ENCODE peak calls at places on chromosomes 6 and 20, in six cellular contexts. S, G, L, K, T and B are unnamed samples.

GRCh38 chr20:49929142-49929494 is 7.1 kb upstream of the RNF114 start:
- DNase-seq in S (no peak), G (no peak), L (no peak), K (no peak), T (no peak), B (no peak)

GRCh38 chr6:18551228-18551627 is 164.1 kb downstream of the RNF144B start:
- DNase-seq in S (no peak), G (no peak), L (no peak), K (no peak), T (no peak), B (no peak)

GRCh38 chr6:84897874-84898635 is 133.7 kb upstream of the TBX18 start:
- DNase-seq in S (no peak), G (no peak), L (no peak), K (no peak), T (no peak), B (no peak)

GRCh38 chr20:32577023-32577422 is 8.1 kb downstream of the NOL4L start:
- DNase-seq in S (no peak), G (no peak), L (no peak), K (no peak), T (no peak), B (no peak)

GRCh38 chr6:1393641-1394283 is 4.4 kb downstream of the FOXF2 start:
- DNase-seq in S (no peak), G (no peak), L (no peak), K (no peak), T (no peak), B (no peak)

GRCh38 chr6:41200296-41200900 is 551 bp downstream of the TREML2 start:
- DNase-seq in S (peak), G (no peak), L (peak), K (peak), T (no peak), B (no peak)

GRCh38 chr6:148854086-148854485 is 107.3 kb downstream of the UST start:
- DNase-seq in S (no peak), G (peak), L (no peak), K (no peak), T (no peak), B (no peak)

GRCh38 chr20:25238319-25239037 is 9.4 kb upstream of the PYGB start:
- DNase-seq in S (no peak), G (no peak), L (no peak), K (no peak), T (no peak), B (no peak)

GRCh38 chr20:57093766-57094165 is 172.7 kb downstream of the BMP7 start:
- DNase-seq in S (no peak), G (no peak), L (no peak), K (no peak), T (no peak), B (no peak)

GRCh38 chr6:74282143-74282689 is 586.2 kb downstream of the CD109 start:
- DNase-seq in S (no peak), G (no peak), L (no peak), K (no peak), T (no peak), B (no peak)